ENCODE peak calls at places on chromosomes 6 and 20, in five cellular contexts. E, O, N, K and U are unnamed samples. For H3K4me1 and H3K9me3, the result is how much of the 10 kb centered on the place peaks cover.

GRCh38 chr6:15892369-15892768 is 229.5 kb upstream of the DTNBP1 start:
- DNase-seq in E (no peak), O (peak), N (no peak), K (no peak), U (no peak)

GRCh38 chr6:157637941-157638340 is 185.1 kb upstream of the SNX9 start:
- DNase-seq in E (no peak), O (no peak), N (no peak), K (no peak), U (no peak)

GRCh38 chr6:43509142-43509983 is 783 bp downstream of the LRRC73 start:
- DNase-seq in E (no peak), O (no peak), N (no peak), K (no peak), U (no peak)

GRCh38 chr20:60363698-60364097 is 405.5 kb downstream of the CDH26 start:
- DNase-seq in E (no peak), O (no peak), N (no peak), K (no peak), U (no peak)

GRCh38 chr20:2873747-2874041 is 413 bp downstream of the PTPRA start:
- DNase-seq in E (no peak), O (peak), N (peak), K (no peak), U (peak)

GRCh38 chr20:51221791-51222408 is 199.0 kb upstream of the KCNG1 start:
- DNase-seq in E (no peak), O (peak), N (no peak), K (peak), U (peak)

GRCh38 chr20:34525709-34526416 is 9.6 kb downstream of the DYNLRB1 start:
- DNase-seq in E (peak), O (peak), N (peak), K (peak), U (no peak)

GRCh38 chr6:144284474-144284752 is 722 bp upstream of the UTRN start:
- DNase-seq in E (no peak), O (no peak), N (no peak), K (no peak), U (no peak)

GRCh38 chr20:1377984-1378742 is 14.7 kb downstream of the FKBP1A start:
- DNase-seq in E (no peak), O (no peak), N (peak), K (peak), U (no peak)

GRCh38 chr20:61784801-61785566 is 280.7 kb downstream of the TAF4 start:
- DNase-seq in E (no peak), O (no peak), N (no peak), K (no peak), U (no peak)

GRCh38 chr6:9520417-9521151 is 894.3 kb downstream of the TFAP2A start:
- DNase-seq in E (no peak), O (peak), N (peak), K (peak), U (no peak)

DNA sequence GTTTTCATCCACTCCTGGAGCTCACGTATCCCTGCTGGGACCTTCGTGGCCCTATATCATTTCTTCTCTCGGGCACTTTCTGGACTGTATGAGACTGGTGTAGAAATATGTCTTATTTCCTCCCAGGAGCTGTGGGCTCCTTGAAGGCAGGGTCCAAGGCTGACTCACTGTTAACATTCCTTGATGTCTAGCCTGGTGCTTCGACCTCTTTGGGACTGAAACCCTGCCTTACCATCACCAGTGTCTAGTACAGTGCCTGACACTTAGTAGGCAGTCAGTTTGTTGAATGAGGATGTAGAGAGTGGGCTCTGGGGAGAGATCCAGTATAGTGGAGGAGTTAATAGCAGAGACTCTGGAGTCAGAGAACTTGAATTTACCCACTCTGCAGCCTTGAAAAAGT is 23.6 kb downstream of the POFUT1 start:
- DNase-seq in E (no peak), O (no peak), N (no peak), K (no peak), U (no peak)
- H3K4me1 ChIP-seq in E (under half), O (under half), N (under half), K (under half), U (under half)

GRCh38 chr6:41470341-41471063 is 75.7 kb upstream of the FOXP4 start:
- DNase-seq in E (no peak), O (peak), N (no peak), K (no peak), U (no peak)

GRCh38 chr6:41469156-41469950 is 76.8 kb upstream of the FOXP4 start:
- DNase-seq in E (no peak), O (no peak), N (no peak), K (no peak), U (no peak)

GRCh38 chr6:41469951-41470340 is 76.2 kb upstream of the FOXP4 start:
- DNase-seq in E (no peak), O (peak), N (no peak), K (no peak), U (no peak)

GRCh38 chr6:41474213-41474933 is 71.8 kb upstream of the FOXP4 start:
- DNase-seq in E (no peak), O (no peak), N (no peak), K (no peak), U (no peak)

GRCh38 chr6:41471064-41471895 is 74.9 kb upstream of the FOXP4 start:
- DNase-seq in E (no peak), O (no peak), N (no peak), K (no peak), U (no peak)
- H3K4me3 ChIP-seq in E (no peak), O (no peak), N (no peak), K (no peak), U (no peak)

GRCh38 chr6:133291671-133292070 is 50.5 kb downstream of the EYA4 start:
- DNase-seq in E (no peak), O (peak), N (no peak), K (no peak), U (no peak)

GRCh38 chr6:133290926-133291325 is 49.8 kb downstream of the EYA4 start:
- DNase-seq in E (no peak), O (no peak), N (no peak), K (no peak), U (no peak)

GRCh38 chr6:133289733-133290306 is 48.7 kb downstream of the EYA4 start:
- DNase-seq in E (no peak), O (no peak), N (no peak), K (no peak), U (no peak)

GRCh38 chr6:133286765-133287164 is 45.6 kb downstream of the EYA4 start:
- DNase-seq in E (no peak), O (peak), N (no peak), K (no peak), U (no peak)

DNA sequence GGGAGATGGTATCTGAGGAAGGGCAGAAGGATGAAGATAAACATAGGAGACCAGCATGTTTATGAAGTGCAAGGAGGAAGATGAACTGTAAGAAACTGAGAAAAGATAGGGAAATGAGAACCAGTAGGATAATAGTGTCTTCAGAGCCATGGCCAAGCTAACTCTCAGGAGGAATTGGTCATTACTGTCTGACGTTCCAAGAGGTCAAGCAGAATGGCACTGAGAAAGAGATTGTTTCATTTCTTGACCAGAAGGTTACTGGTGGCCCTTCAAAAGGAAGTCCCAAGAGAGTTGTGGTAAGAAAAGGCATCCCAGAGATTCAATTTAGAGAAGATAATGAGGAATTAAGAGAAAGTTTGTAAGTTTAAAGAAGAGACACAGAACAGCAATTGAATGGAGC is 47.5 kb downstream of the EYA4 start:
- DNase-seq in E (no peak), O (peak), N (no peak), K (no peak), U (no peak)
- H3K9me3 ChIP-seq in E (under half), O (under half), N (under half), K (under half), U (under half)

GRCh38 chr6:112237066-112237465 is 17.3 kb downstream of the LAMA4 start:
- DNase-seq in E (no peak), O (peak), N (no peak), K (no peak), U (no peak)
- H3K4me1 ChIP-seq in E (under half), O (under half), N (under half), K (under half), U (under half)

GRCh38 chr6:45424628-45424955 is 46.9 kb upstream of the SUPT3H start:
- DNase-seq in E (no peak), O (no peak), N (no peak), K (no peak), U (no peak)
- H3K4me3 ChIP-seq in E (peak), O (no peak), N (peak), K (no peak), U (no peak)

GRCh38 chr6:168582581-168582981 is 141.6 kb downstream of the SMOC2 start:
- DNase-seq in E (no peak), O (no peak), N (no peak), K (no peak), U (no peak)
- H3K9me3 ChIP-seq in E (under half), O (under half), N (under half), K (under half), U (under half)